ENCODE peak calls at places on chromosomes 13 and 19, in seven cellular contexts. V, R, W, K, H, O and S are unnamed samples.

GRCh38 chr13:65309906-65310305 is 1920.2 kb downstream of the PCDH9 start:
- DNase-seq in V (no peak), R (no peak), W (no peak), K (no peak), H (no peak), O (no peak), S (no peak)

GRCh38 chr19:30359936-30360335 is 12.2 kb upstream of the ZNF536 start:
- DNase-seq in V (no peak), R (no peak), W (no peak), K (no peak), H (no peak), O (no peak), S (no peak)

GRCh38 chr13:108828053-108828806 is 198.8 kb downstream of the MYO16 start:
- DNase-seq in V (no peak), R (no peak), W (no peak), K (no peak), H (no peak), O (no peak), S (no peak)

GRCh38 chr13:31204592-31204991 is 4.8 kb downstream of the B3GLCT start:
- DNase-seq in V (peak; percentile 84), R (peak; percentile 6), W (no peak), K (peak; percentile 32), H (no peak), O (peak; percentile 48), S (peak; percentile 61)

GRCh38 chr19:53892981-53893325 is 11.0 kb downstream of the PRKCG start:
- DNase-seq in V (no peak), R (no peak), W (peak; percentile 40), K (no peak), H (no peak), O (no peak), S (no peak)

GRCh38 chr13:93066187-93066586 is 160.4 kb upstream of the GPC6 start:
- DNase-seq in V (peak; percentile 94), R (no peak), W (no peak), K (no peak), H (no peak), O (peak; percentile 71), S (peak; percentile 38)

GRCh38 chr13:110916671-110917142 is 1.8 kb upstream of the ANKRD10 start:
- DNase-seq in V (peak; percentile 25), R (no peak), W (no peak), K (no peak), H (no peak), O (peak; percentile 83), S (peak; percentile 92)

GRCh38 chr19:55047951-55048350 is 9.9 kb upstream of the GP6 start:
- DNase-seq in V (no peak), R (no peak), W (no peak), K (no peak), H (no peak), O (no peak), S (no peak)

GRCh38 chr13:37806666-37807065 is 62.9 kb downstream of the TRPC4 start:
- DNase-seq in V (no peak), R (no peak), W (no peak), K (no peak), H (no peak), O (no peak), S (no peak)

GRCh38 chr13:54486421-54487166 is 1458.0 kb downstream of the OLFM4 start:
- DNase-seq in V (no peak), R (no peak), W (no peak), K (no peak), H (no peak), O (no peak), S (no peak)

GRCh38 chr13:110965038-110965754 is 50.3 kb upstream of the ANKRD10 start:
- DNase-seq in V (peak; percentile 94), R (peak; percentile 26), W (no peak), K (no peak), H (no peak), O (peak; percentile 35), S (no peak)

GRCh38 chr13:72696590-72696989 is 30.8 kb downstream of the MZT1 start:
- DNase-seq in V (peak; percentile 24), R (no peak), W (no peak), K (no peak), H (no peak), O (peak; percentile 14), S (peak; percentile 6)

GRCh38 chr13:106314417-106314816 is 221.0 kb downstream of the EFNB2 start:
- DNase-seq in V (no peak), R (no peak), W (no peak), K (no peak), H (no peak), O (no peak), S (no peak)

GRCh38 chr13:84139561-84140158 is 257.4 kb upstream of the SLITRK1 start:
- DNase-seq in V (no peak), R (no peak), W (no peak), K (no peak), H (no peak), O (no peak), S (no peak)

DNA sequence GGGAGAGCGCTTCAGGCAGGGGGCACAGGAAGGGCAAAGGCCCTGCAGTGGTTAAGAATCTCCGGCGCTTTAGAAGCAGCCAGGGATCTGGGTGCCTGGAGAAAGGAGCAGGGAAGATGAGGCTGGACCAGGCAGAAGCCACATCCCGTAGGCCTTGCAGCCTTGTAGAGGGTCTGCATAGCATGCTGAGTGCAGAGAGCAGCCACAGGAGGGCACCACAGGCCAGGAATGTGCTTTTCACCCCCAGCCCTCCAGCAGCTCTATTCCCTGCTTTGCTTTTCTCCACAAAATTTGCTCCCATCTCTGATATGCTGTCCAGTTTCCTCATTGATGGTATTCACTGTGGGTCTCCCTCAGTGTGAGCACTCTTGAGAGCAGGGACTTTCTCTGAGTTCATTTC is 5.7 kb downstream of the WDR62 start:
- DNase-seq in V (peak; percentile 61), R (peak; percentile 64), W (peak; percentile 70), K (no peak), H (no peak), O (peak; percentile 72), S (peak; percentile 59)
- TF ChIP-seq CTCF in V (peak; percentile 73), R (peak; percentile 56), W (peak; percentile 57), K (peak; percentile 75), H (no peak), O (peak; percentile 81), S (peak; percentile 74)

DNA sequence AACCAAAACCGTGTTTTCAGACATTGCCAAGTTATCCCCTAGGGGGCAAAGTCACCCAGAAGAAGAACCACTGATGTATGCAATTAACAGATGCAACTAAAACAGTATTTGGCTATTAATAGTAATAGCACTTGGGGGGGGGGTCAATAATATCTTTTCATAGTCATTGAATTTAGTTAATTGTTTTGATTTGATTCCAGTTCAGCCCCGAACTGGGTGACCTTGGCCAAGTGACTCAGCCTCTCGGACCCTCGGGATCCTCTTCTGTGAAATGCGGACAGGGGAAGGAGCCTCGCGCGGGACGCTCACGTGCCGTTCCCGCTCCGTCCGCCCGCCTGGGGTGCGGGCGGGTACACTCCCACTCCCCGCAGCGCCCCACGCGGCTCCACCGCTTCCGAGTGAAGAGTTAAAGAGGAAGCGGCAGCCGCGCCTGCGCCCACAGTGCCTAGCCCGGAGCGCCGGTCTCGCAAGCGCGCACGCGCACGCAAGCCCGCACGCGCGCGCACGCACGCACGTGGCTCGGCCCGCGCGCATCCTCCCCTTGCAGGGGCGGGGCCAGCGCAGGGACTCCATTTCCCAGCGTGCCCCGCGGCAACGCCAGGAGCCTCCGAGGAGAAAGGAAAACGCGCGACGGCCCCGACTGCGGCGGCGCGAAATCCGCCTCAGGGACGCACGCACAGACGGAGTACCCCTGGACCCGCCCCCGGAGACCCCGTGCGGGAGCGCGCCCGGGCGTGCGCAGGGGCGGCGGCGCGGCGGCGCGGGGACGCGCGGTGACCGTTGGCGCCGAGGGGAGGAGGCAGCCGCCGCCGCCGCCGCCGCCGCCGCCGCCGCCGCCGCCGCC is at the start of gene DAZAP1:
- DNase-seq in V (peak; percentile 96), R (peak; percentile 98), W (peak; percentile 100), K (peak; percentile 96), H (peak; percentile 95), O (peak; percentile 99), S (peak; percentile 98)
- TF ChIP-seq CTCF in V (peak; percentile 40), R (peak; percentile 14), W (peak; percentile 29), K (peak; percentile 29), H (no peak), O (peak; percentile 57), S (peak; percentile 48)

DNA sequence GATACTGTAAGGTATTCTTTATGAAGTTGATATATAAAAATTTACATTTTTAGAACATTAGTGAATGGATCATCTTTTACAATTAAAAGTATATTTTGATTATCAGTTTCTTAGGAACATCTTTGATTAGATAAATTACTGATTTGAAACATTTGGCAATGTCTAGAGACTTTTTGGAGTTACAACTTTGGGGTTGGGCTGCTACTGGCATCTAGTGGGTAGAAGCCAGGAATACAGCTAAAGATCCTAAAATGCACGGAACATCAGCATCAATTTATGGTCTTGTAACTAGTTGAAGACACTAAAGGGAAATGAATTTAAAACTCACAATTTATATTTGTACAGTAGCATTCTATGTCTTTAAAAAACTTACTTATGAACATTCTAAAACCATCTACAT is 19.9 kb downstream of the POMP start:
- DNase-seq in V (peak; percentile 13), R (no peak), W (no peak), K (no peak), H (no peak), O (no peak), S (no peak)
- TF ChIP-seq CTCF in V (peak; percentile 23), R (no peak), W (no peak), K (peak; percentile 20), H (no peak), O (peak; percentile 33), S (peak; percentile 43)

GRCh38 chr19:42282810-42283247 is 13.8 kb downstream of the CIC start:
- DNase-seq in V (no peak), R (no peak), W (no peak), K (no peak), H (no peak), O (no peak), S (no peak)

GRCh38 chr19:42282036-42282762 is 13.1 kb downstream of the CIC start:
- DNase-seq in V (peak; percentile 50), R (no peak), W (peak; percentile 65), K (no peak), H (no peak), O (peak; percentile 31), S (no peak)

GRCh38 chr19:42280761-42281174 is 11.7 kb downstream of the CIC start:
- DNase-seq in V (peak; percentile 47), R (no peak), W (peak; percentile 78), K (no peak), H (peak; percentile 50), O (peak; percentile 23), S (peak; percentile 21)

GRCh38 chr19:42279902-42280760 is 11.1 kb downstream of the CIC start:
- DNase-seq in V (peak; percentile 88), R (peak; percentile 94), W (peak; percentile 93), K (peak; percentile 53), H (peak; percentile 89), O (peak; percentile 84), S (peak; percentile 82)

DNA sequence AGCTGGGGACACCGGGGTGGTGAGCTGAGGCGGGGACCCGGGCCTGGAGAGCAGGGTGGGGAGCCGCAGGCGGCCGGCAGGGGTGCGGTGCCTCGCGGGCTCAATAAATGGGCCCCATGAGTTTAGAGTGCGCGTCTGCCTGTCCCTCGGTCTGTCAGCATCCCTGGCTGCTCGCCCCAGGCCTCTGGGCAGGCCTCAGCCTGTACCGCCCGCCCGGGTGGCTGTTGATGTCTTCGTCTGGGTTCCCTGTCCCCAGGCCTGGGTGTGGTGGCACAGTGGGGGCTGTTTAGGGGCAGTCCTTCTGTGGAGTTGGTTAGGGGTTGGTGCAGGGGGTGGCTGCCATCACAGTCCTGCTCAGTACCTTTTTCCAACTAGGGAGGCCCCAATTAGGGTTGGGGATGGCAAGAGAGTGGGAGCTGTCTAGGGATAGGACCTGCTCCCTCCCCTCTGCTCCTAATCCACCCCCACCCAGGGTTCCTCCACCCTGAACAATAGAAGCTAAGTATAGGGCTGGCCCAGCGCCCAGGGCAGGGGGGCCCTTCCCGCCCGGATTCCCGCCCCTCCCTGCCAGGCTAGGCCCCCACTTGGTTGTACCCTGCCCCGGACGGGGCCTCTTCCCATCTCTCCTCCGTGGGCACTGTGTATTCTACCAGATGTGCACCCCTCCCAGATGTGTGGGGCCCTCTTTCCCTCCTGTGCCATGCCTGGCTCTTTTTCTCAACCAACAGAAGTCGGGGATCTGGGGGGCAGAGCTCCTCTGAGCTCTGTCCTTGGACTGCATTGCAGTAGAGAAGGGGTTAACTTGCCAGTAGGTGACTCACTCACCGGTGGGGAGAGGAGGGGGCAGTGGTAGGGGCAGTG is 12.4 kb downstream of the CIC start:
- DNase-seq in V (peak; percentile 38), R (peak; percentile 51), W (peak; percentile 76), K (no peak), H (no peak), O (peak; percentile 41), S (peak; percentile 27)
- TF ChIP-seq CTCF in V (no peak), R (no peak), W (no peak), K (no peak), H (no peak), O (no peak), S (peak; percentile 7)